ENCODE peak calls at places on chromosomes 2 and 18, in six cellular contexts. R is A549, Z is GM12878, O is tibial nerve, Y is K562, M is transverse colon. K is an unnamed sample.

GRCh38 chr18:74040459-74041332 is 106.9 kb downstream of the FBXO15 start:
- DNase-seq in R (peak), Z (no peak), O (no peak), Y (peak), M (peak), K (no peak)

GRCh38 chr2:30446602-30447148 is 371 bp upstream of the LCLAT1 start:
- DNase-seq in R (no peak), Z (no peak), O (no peak), Y (peak), M (no peak), K (no peak)

GRCh38 chr2:25697559-25698341 is 24.4 kb upstream of the DTNB start:
- DNase-seq in R (no peak), Z (no peak), O (no peak), Y (no peak), M (no peak), K (no peak)

GRCh38 chr2:9273496-9273895 is 66.9 kb downstream of the ASAP2 start:
- DNase-seq in R (no peak), Z (no peak), O (no peak), Y (no peak), M (no peak), K (no peak)

GRCh38 chr2:143435112-143435511 is 305.9 kb downstream of the ARHGAP15 start:
- DNase-seq in R (no peak), Z (no peak), O (no peak), Y (no peak), M (no peak), K (no peak)

GRCh38 chr2:48065096-48065495 is 158.8 kb upstream of the FBXO11 start:
- DNase-seq in R (no peak), Z (no peak), O (no peak), Y (no peak), M (no peak), K (no peak)

GRCh38 chr18:32258558-32259204 is 68.8 kb downstream of the MEP1B start:
- DNase-seq in R (no peak), Z (no peak), O (no peak), Y (no peak), M (no peak), K (no peak)

GRCh38 chr2:6081542-6081872 is 389.3 kb downstream of the SOX11 start:
- DNase-seq in R (no peak), Z (no peak), O (no peak), Y (no peak), M (no peak), K (no peak)

GRCh38 chr2:228590681-228591080 is 409.2 kb upstream of the SPHKAP start:
- DNase-seq in R (no peak), Z (peak), O (no peak), Y (no peak), M (no peak), K (no peak)

GRCh38 chr2:16100006-16100405 is 159.7 kb downstream of the MYCN start:
- DNase-seq in R (peak), Z (no peak), O (no peak), Y (no peak), M (no peak), K (no peak)

GRCh38 chr2:207161724-207162123 is 4.0 kb downstream of the KLF7 start:
- DNase-seq in R (peak), Z (no peak), O (no peak), Y (no peak), M (no peak), K (no peak)

GRCh38 chr18:28115149-28115550 is 61.8 kb downstream of the CDH2 start:
- DNase-seq in R (peak), Z (no peak), O (no peak), Y (no peak), M (no peak), K (no peak)

GRCh38 chr2:189113963-189114362 is 65.6 kb downstream of the COL5A2 start:
- DNase-seq in R (no peak), Z (no peak), O (no peak), Y (no peak), M (no peak), K (no peak)

GRCh38 chr2:65096948-65097347 is 33.0 kb downstream of the RAB1A start:
- DNase-seq in R (no peak), Z (no peak), O (no peak), Y (no peak), M (no peak), K (no peak)

GRCh38 chr2:52264488-52264887 is 1232.6 kb upstream of the NRXN1 start:
- DNase-seq in R (no peak), Z (no peak), O (no peak), Y (no peak), M (no peak), K (no peak)

GRCh38 chr2:209321076-209321475 is 102.8 kb upstream of the MAP2 start:
- DNase-seq in R (no peak), Z (no peak), O (no peak), Y (no peak), M (no peak), K (no peak)

GRCh38 chr2:222939208-222939846 is 78.5 kb downstream of the ACSL3 start:
- DNase-seq in R (peak), Z (peak), O (peak), Y (peak), M (peak), K (no peak)

GRCh38 chr2:176251928-176252327 is 17.3 kb upstream of the MTX2 start:
- DNase-seq in R (no peak), Z (no peak), O (no peak), Y (no peak), M (no peak), K (no peak)

GRCh38 chr2:142980246-142981068 is 103.0 kb downstream of the KYNU start:
- DNase-seq in R (peak), Z (no peak), O (no peak), Y (peak), M (no peak), K (no peak)

GRCh38 chr2:53600835-53601234 is 166.8 kb upstream of the CHAC2 start:
- DNase-seq in R (no peak), Z (no peak), O (no peak), Y (no peak), M (no peak), K (no peak)

GRCh38 chr2:187138240-187138639 is 289.3 kb upstream of the ZSWIM2 start:
- DNase-seq in R (peak), Z (no peak), O (peak), Y (peak), M (peak), K (no peak)

DNA sequence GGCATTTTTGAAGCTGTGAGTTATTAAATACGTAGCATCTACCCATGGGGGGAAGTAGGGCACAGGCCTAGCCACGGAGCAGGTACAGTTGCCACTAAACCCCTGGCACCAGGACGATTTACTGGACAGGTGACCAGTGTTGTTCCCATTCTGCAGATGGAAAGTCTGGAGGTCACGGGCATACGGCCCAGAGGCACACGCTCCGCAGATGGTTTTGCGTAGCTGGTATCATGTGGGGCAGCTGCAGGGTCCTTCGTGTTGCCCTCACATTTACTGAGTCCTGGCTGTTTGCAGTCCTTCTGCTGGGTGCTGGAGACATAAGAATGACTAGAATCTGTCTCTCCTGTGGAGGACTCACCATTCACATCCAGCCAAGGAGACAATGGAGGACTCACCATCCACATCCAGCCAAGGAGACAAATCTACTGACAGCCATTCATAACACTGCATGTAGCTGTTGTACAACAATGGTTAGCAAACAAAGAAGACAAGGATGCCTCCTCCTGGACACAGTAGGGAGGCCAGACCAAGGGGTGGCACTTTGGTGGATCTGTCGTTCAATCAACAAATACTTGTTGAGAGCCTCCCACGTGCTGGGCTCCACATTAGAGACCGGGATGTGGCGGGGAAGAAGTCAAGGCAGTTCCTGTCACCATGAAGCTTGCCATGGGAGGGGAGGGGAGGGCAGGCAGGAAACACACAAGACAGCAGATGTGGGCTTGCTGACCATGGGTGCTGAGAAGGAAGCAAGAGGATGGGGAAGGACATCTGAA is 24.9 kb downstream of the TWIST2 start:
- DNase-seq in R (no peak), Z (no peak), O (no peak), Y (no peak), M (no peak), K (peak)
- H3K4me3 ChIP-seq in R (no peak), Z (no peak), O (no peak), Y (no peak), M (no peak), K (no peak)

DNA sequence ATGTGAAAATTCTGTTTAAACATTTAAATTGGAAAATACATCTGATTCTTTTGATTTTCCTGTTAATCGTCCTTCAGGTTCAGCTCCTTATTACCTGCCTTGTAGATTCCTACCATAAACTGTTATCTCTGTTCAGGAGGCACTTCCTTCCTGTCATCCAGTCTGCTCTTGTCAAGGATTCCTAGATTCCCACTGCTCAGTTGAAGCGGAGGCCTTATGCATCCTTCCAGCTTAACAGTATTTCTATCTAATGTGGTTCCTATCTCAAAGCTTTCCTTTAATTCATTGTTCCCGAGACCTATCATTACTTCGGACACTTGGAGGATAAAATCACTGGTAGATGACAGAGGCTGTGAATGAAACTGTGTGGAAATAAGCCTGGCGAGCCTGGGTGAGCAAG is 12.0 kb downstream of the SPAG16 start:
- DNase-seq in R (no peak), Z (no peak), O (no peak), Y (no peak), M (no peak), K (no peak)
- TF ChIP-seq EP300 in R (no peak), Z (no peak), O (no peak), Y (no peak), M (no peak), K (no peak)

GRCh38 chr2:128408349-128409305 is 90.0 kb upstream of the HS6ST1 start:
- DNase-seq in R (no peak), Z (no peak), O (no peak), Y (no peak), M (no peak), K (peak)

GRCh38 chr2:128405981-128406601 is 87.4 kb upstream of the HS6ST1 start:
- DNase-seq in R (no peak), Z (no peak), O (no peak), Y (no peak), M (peak), K (peak)

GRCh38 chr2:128405467-128405900 is 86.8 kb upstream of the HS6ST1 start:
- DNase-seq in R (no peak), Z (no peak), O (no peak), Y (no peak), M (peak), K (peak)

GRCh38 chr2:128404709-128405466 is 86.2 kb upstream of the HS6ST1 start:
- DNase-seq in R (no peak), Z (no peak), O (no peak), Y (no peak), M (peak), K (peak)

DNA sequence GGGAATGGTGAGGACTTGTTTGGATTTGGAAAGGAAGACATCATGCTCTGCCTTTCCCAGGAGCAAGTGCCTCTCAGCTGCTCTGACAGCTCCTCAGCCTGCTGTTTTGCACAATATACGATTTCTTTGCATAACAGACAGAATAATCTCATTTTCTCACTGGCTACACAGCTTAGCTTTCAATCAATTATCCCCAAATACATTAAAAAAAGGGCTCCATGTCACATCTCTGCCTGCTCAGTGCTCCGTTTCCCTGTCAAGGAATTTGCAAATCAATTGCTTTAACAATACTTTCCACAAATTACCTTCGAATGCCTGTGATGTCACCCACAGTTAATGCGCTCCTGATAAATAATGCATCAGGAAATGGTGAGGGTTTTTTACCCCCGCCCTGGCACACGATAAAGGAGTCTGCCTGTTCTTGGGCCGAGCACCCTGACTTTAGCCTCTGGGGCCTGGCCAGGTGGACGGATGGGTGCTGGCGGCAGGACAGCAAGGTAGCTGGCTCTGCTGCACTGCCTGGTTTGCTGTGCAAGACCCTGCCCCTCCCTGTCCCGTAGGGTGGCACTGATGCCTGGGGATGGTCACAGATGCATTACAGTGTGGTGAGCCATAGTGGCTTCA is 88.1 kb upstream of the HS6ST1 start:
- DNase-seq in R (no peak), Z (no peak), O (no peak), Y (no peak), M (peak), K (peak)
- H3K4me3 ChIP-seq in R (no peak), Z (no peak), O (no peak), Y (no peak), M (no peak), K (no peak)

DNA sequence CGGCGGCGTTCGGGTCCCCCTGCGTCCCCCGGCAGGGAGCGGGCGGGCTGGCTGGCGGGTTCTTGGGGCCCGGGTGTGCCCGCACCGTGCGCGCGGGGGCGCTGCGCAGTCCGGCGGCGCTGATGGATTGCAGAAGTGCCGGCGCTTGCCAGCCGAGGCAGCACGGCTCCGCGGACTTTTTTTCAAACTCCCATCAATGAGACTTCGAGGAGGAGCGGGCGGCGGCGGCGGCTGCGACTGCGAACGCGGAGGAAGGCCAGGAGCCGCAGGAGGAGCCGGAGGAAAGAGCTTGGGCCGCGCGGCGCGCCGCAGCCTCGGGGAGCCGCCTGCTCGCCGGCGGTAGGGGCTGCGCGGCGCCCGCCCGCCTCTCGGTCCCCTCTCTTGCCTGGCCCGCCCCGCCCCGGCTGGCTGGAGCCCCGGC is at the start of gene GLI2:
- DNase-seq in R (peak), Z (no peak), O (no peak), Y (peak), M (peak), K (peak)
- TF ChIP-seq EP300 in R (no peak), Z (no peak), O (no peak), Y (no peak), M (no peak), K (no peak)

DNA sequence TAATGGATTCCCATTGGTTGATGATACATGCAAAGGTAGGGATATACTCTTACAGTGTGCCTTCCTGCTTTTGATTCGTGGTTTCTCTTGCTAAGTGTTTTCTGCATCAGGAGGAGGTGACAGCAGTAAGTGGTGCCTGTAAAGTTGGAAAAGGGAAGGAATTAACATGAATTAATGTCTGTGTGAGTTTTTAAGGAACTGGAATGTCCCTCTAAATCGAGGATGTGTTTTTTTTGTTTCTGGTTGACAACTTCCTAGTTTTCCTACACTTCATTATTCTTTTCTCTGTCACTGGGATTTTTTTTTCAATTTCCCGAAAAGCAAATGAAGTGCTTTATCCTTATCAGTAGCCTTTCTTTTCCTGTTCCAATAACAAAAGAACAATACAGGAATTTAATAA is 54.4 kb downstream of the CRIM1 start:
- DNase-seq in R (no peak), Z (no peak), O (no peak), Y (no peak), M (no peak), K (no peak)
- H3K4me3 ChIP-seq in R (peak), Z (no peak), O (no peak), Y (no peak), M (no peak), K (no peak)